ENCODE peak calls at places on chromosomes 6 and 20, in nine cellular contexts. F is HEK293T; Z is fibroblast of lung; R is glomerular endothelial cell; U is activated CD4-positive, alpha-beta T cell treated with anti-CD3 and anti-CD28 coated beads, Interleukin-2, amount 10 ng/mL, durations not matched to agents 7 days and 5 days; V is AG08395; K is activated gamma-delta T cell treated with anti-CD3 and anti-CD28 coated beads, Interleukin-2, amount 50 U/mL, for 16 hours; P is cardiac muscle cell; Y is AG08396. Q is an unnamed sample.

GRCh38 chr6:25248100-25248499 is 31.1 kb upstream of the CARMIL1 start:
- DNase-seq in F (no peak), Z (peak), R (no peak), U (no peak), V (peak), K (no peak), P (no peak), Y (peak), Q (peak)

GRCh38 chr6:107616776-107617175 is 126.9 kb downstream of the SOBP start:
- DNase-seq in F (no peak), Z (no peak), R (no peak), U (no peak), V (no peak), K (no peak), P (no peak), Y (no peak), Q (no peak)

GRCh38 chr6:36753671-36754485 is 56.3 kb downstream of the RAB44 start:
- DNase-seq in F (no peak), Z (no peak), R (no peak), U (no peak), V (no peak), K (no peak), P (no peak), Y (no peak), Q (peak)

GRCh38 chr6:70298070-70298469 is 4.8 kb downstream of the COL9A1 start:
- DNase-seq in F (no peak), Z (no peak), R (no peak), U (no peak), V (no peak), K (no peak), P (no peak), Y (no peak), Q (no peak)

GRCh38 chr6:22642254-22642653 is 72.9 kb downstream of the HDGFL1 start:
- DNase-seq in F (no peak), Z (peak), R (no peak), U (no peak), V (no peak), K (no peak), P (no peak), Y (no peak), Q (no peak)

GRCh38 chr20:5402903-5403531 is 86.3 kb upstream of the PROKR2 start:
- DNase-seq in F (peak), Z (no peak), R (no peak), U (peak), V (no peak), K (no peak), P (peak), Y (peak), Q (no peak)

GRCh38 chr6:12058164-12058926 is 46.2 kb downstream of the HIVEP1 start:
- DNase-seq in F (no peak), Z (no peak), R (no peak), U (no peak), V (no peak), K (no peak), P (no peak), Y (no peak), Q (no peak)

GRCh38 chr20:18481596-18481995 is 14.4 kb downstream of the POLR3F start:
- DNase-seq in F (no peak), Z (no peak), R (no peak), U (no peak), V (no peak), K (no peak), P (no peak), Y (no peak), Q (no peak)

GRCh38 chr20:51935003-51935358 is 132.7 kb upstream of the SALL4 start:
- DNase-seq in F (no peak), Z (no peak), R (no peak), U (no peak), V (no peak), K (no peak), P (no peak), Y (no peak), Q (no peak)

GRCh38 chr6:10855233-10855632 is 16.9 kb upstream of the MAK start:
- DNase-seq in F (no peak), Z (no peak), R (no peak), U (no peak), V (no peak), K (no peak), P (no peak), Y (no peak), Q (no peak)

GRCh38 chr6:24397631-24398030 is 5.1 kb upstream of the MRS2 start:
- DNase-seq in F (no peak), Z (no peak), R (no peak), U (no peak), V (no peak), K (no peak), P (no peak), Y (no peak), Q (peak)

GRCh38 chr6:138654715-138655634 is 118.6 kb upstream of the CCDC28A start:
- DNase-seq in F (no peak), Z (peak), R (peak), U (no peak), V (peak), K (no peak), P (no peak), Y (no peak), Q (peak)

GRCh38 chr6:41560440-41561192 is 14.4 kb downstream of the FOXP4 start:
- DNase-seq in F (no peak), Z (peak), R (no peak), U (peak), V (peak), K (peak), P (peak), Y (no peak), Q (peak)

GRCh38 chr6:106114492-106114891 is 28.4 kb downstream of the PRDM1 start:
- DNase-seq in F (no peak), Z (no peak), R (no peak), U (peak), V (no peak), K (peak), P (no peak), Y (no peak), Q (no peak)

GRCh38 chr20:13567663-13568062 is 71.1 kb downstream of the TASP1 start:
- DNase-seq in F (no peak), Z (no peak), R (no peak), U (no peak), V (no peak), K (no peak), P (no peak), Y (no peak), Q (no peak)

GRCh38 chr6:100475554-100476325 is 11.0 kb upstream of the SIM1 start:
- DNase-seq in F (no peak), Z (no peak), R (no peak), U (no peak), V (no peak), K (no peak), P (no peak), Y (no peak), Q (no peak)

GRCh38 chr6:132087391-132087790 is 136.2 kb upstream of the CCN2 start:
- DNase-seq in F (no peak), Z (peak), R (no peak), U (no peak), V (no peak), K (no peak), P (no peak), Y (no peak), Q (no peak)

GRCh38 chr20:33568378-33569289 is 78.7 kb downstream of the CBFA2T2 start:
- DNase-seq in F (no peak), Z (no peak), R (no peak), U (no peak), V (no peak), K (no peak), P (peak), Y (no peak), Q (no peak)

GRCh38 chr6:109690373-109690739 is 646 bp downstream of the AK9 start:
- DNase-seq in F (peak), Z (no peak), R (no peak), U (peak), V (peak), K (peak), P (peak), Y (peak), Q (peak)

GRCh38 chr20:49595811-49596545 is 28.0 kb upstream of the PTGIS start:
- DNase-seq in F (no peak), Z (peak), R (no peak), U (peak), V (peak), K (peak), P (no peak), Y (no peak), Q (no peak)

GRCh38 chr6:72620866-72621242 is 1.0 kb upstream of the KCNQ5 start:
- DNase-seq in F (no peak), Z (no peak), R (no peak), U (no peak), V (no peak), K (no peak), P (no peak), Y (peak), Q (no peak)

GRCh38 chr6:28789553-28790083 is 134.2 kb downstream of the TRIM27 start:
- DNase-seq in F (no peak), Z (peak), R (no peak), U (no peak), V (peak), K (no peak), P (peak), Y (peak), Q (no peak)

GRCh38 chr6:106618324-106618723 is 11.0 kb downstream of the RTN4IP1 start:
- DNase-seq in F (no peak), Z (no peak), R (no peak), U (no peak), V (no peak), K (no peak), P (no peak), Y (no peak), Q (no peak)

GRCh38 chr6:14706378-14706929 is 539.4 kb upstream of the JARID2 start:
- DNase-seq in F (no peak), Z (peak), R (no peak), U (no peak), V (peak), K (peak), P (no peak), Y (peak), Q (peak)

GRCh38 chr6:52734072-52734471 is 29.2 kb downstream of the GSTA2 start:
- DNase-seq in F (no peak), Z (no peak), R (no peak), U (no peak), V (no peak), K (no peak), P (no peak), Y (no peak), Q (no peak)

Q was measured in osteoblast.